ENCODE peak calls at places on chromosomes 6 and 20, in six cellular contexts. One of them, this sample, is unnamed.
A peak's percentile ranks its signal among the peaks of the same experiment; 100 is the strongest.

GRCh38 chr20:63735859-63736718 is at the start of gene LIME1:
- DNase-seq in MCF 10A: no peak
- DNase-seq in activated B cell treated with CpG ODN at 0.5 μM for 24 hours: peak; percentile 52
- DNase-seq in A549: no peak
- DNase-seq in IMR-90: no peak
- DNase-seq in progenitor cell of endocrine pancreas: no peak
- DNase-seq in this sample: no peak

GRCh38 chr6:144307880-144308279 is 22.7 kb downstream of the UTRN start:
- DNase-seq in MCF 10A: no peak
- DNase-seq in IMR-90: no peak
- DNase-seq in activated B cell treated with CpG ODN at 0.5 μM for 24 hours: no peak
- DNase-seq in progenitor cell of endocrine pancreas: no peak
- DNase-seq in A549: no peak
- DNase-seq in this sample: no peak

GRCh38 chr6:137749595-137750215 is 117.4 kb upstream of the TNFAIP3 start:
- DNase-seq in MCF 10A: no peak
- DNase-seq in IMR-90: peak; percentile 21
- DNase-seq in activated B cell treated with CpG ODN at 0.5 μM for 24 hours: no peak
- DNase-seq in progenitor cell of endocrine pancreas: no peak
- DNase-seq in A549: no peak
- DNase-seq in this sample: no peak

GRCh38 chr6:31381666-31382065 is 21.7 kb upstream of the MICA start:
- DNase-seq in A549: no peak
- DNase-seq in activated B cell treated with CpG ODN at 0.5 μM for 24 hours: no peak
- DNase-seq in IMR-90: no peak
- DNase-seq in MCF 10A: no peak
- DNase-seq in progenitor cell of endocrine pancreas: no peak
- DNase-seq in this sample: no peak

GRCh38 chr6:84641076-84641475 is 123.3 kb downstream of the TBX18 start:
- DNase-seq in IMR-90: peak; percentile 18
- DNase-seq in progenitor cell of endocrine pancreas: no peak
- DNase-seq in MCF 10A: no peak
- DNase-seq in activated B cell treated with CpG ODN at 0.5 μM for 24 hours: no peak
- DNase-seq in A549: no peak
- DNase-seq in this sample: no peak

GRCh38 chr20:47154089-47154488 is 202.4 kb downstream of the ZMYND8 start:
- DNase-seq in progenitor cell of endocrine pancreas: no peak
- DNase-seq in activated B cell treated with CpG ODN at 0.5 μM for 24 hours: no peak
- DNase-seq in MCF 10A: no peak
- DNase-seq in IMR-90: no peak
- DNase-seq in A549: no peak
- DNase-seq in this sample: no peak

GRCh38 chr6:7137335-7138106 is 29.8 kb downstream of the RREB1 start:
- DNase-seq in progenitor cell of endocrine pancreas: no peak
- DNase-seq in A549: peak; percentile 40
- DNase-seq in activated B cell treated with CpG ODN at 0.5 μM for 24 hours: no peak
- DNase-seq in IMR-90: peak; percentile 77
- DNase-seq in MCF 10A: peak; percentile 61
- DNase-seq in this sample: no peak

GRCh38 chr20:54048489-54048888 is 21.9 kb downstream of the BCAS1 start:
- DNase-seq in progenitor cell of endocrine pancreas: no peak
- DNase-seq in IMR-90: no peak
- DNase-seq in activated B cell treated with CpG ODN at 0.5 μM for 24 hours: no peak
- DNase-seq in A549: no peak
- DNase-seq in MCF 10A: no peak
- DNase-seq in this sample: no peak

GRCh38 chr6:27795697-27796494 is 116.3 kb downstream of the OR2B2 start:
- DNase-seq in MCF 10A: peak; percentile 91
- DNase-seq in IMR-90: peak; percentile 89
- DNase-seq in A549: peak; percentile 86
- DNase-seq in activated B cell treated with CpG ODN at 0.5 μM for 24 hours: no peak
- DNase-seq in progenitor cell of endocrine pancreas: peak; percentile 56
- DNase-seq in this sample: no peak

GRCh38 chr6:136290406-136291010 is 862 bp upstream of the BCLAF1 start:
- DNase-seq in progenitor cell of endocrine pancreas: no peak
- DNase-seq in activated B cell treated with CpG ODN at 0.5 μM for 24 hours: peak; percentile 57
- DNase-seq in IMR-90: peak; percentile 85
- DNase-seq in A549: peak; percentile 72
- DNase-seq in MCF 10A: peak; percentile 82
- DNase-seq in this sample: no peak

GRCh38 chr6:56946368-56946767 is 8.5 kb upstream of the BEND6 start:
- DNase-seq in progenitor cell of endocrine pancreas: no peak
- DNase-seq in IMR-90: peak; percentile 71
- DNase-seq in A549: no peak
- DNase-seq in activated B cell treated with CpG ODN at 0.5 μM for 24 hours: no peak
- DNase-seq in MCF 10A: no peak
- DNase-seq in this sample: no peak

GRCh38 chr20:57787969-57788781 is 78.4 kb upstream of the PMEPA1 start:
- DNase-seq in progenitor cell of endocrine pancreas: no peak
- DNase-seq in MCF 10A: no peak
- DNase-seq in A549: no peak
- DNase-seq in IMR-90: no peak
- DNase-seq in activated B cell treated with CpG ODN at 0.5 μM for 24 hours: no peak
- DNase-seq in this sample: no peak

GRCh38 chr20:52031206-52031573 is 160.4 kb downstream of the ZFP64 start:
- DNase-seq in progenitor cell of endocrine pancreas: no peak
- DNase-seq in A549: no peak
- DNase-seq in MCF 10A: no peak
- DNase-seq in activated B cell treated with CpG ODN at 0.5 μM for 24 hours: no peak
- DNase-seq in IMR-90: peak; percentile 69
- DNase-seq in this sample: no peak

GRCh38 chr6:81819767-81820166 is 67.3 kb upstream of the TENT5A start:
- DNase-seq in activated B cell treated with CpG ODN at 0.5 μM for 24 hours: no peak
- DNase-seq in A549: no peak
- DNase-seq in MCF 10A: no peak
- DNase-seq in progenitor cell of endocrine pancreas: no peak
- DNase-seq in IMR-90: no peak
- DNase-seq in this sample: no peak

GRCh38 chr20:23118144-23118543 is 32.0 kb upstream of the CD93 start:
- DNase-seq in activated B cell treated with CpG ODN at 0.5 μM for 24 hours: no peak
- DNase-seq in A549: no peak
- DNase-seq in IMR-90: no peak
- DNase-seq in MCF 10A: no peak
- DNase-seq in progenitor cell of endocrine pancreas: no peak
- DNase-seq in this sample: no peak

GRCh38 chr20:23289249-23289648 is 61.3 kb upstream of the NXT1 start:
- DNase-seq in MCF 10A: no peak
- DNase-seq in IMR-90: no peak
- DNase-seq in progenitor cell of endocrine pancreas: no peak
- DNase-seq in activated B cell treated with CpG ODN at 0.5 μM for 24 hours: no peak
- DNase-seq in A549: no peak
- DNase-seq in this sample: no peak

GRCh38 chr6:1771324-1771723 is 161.6 kb downstream of the FOXC1 start:
- DNase-seq in progenitor cell of endocrine pancreas: no peak
- DNase-seq in MCF 10A: peak; percentile 78
- DNase-seq in A549: no peak
- DNase-seq in IMR-90: peak; percentile 44
- DNase-seq in activated B cell treated with CpG ODN at 0.5 μM for 24 hours: no peak
- DNase-seq in this sample: no peak

GRCh38 chr6:153613719-153614455 is 425.2 kb upstream of the OPRM1 start:
- DNase-seq in IMR-90: no peak
- DNase-seq in activated B cell treated with CpG ODN at 0.5 μM for 24 hours: no peak
- DNase-seq in MCF 10A: no peak
- DNase-seq in A549: no peak
- DNase-seq in progenitor cell of endocrine pancreas: no peak
- DNase-seq in this sample: no peak

GRCh38 chr20:51059862-51060261 is 37.0 kb upstream of the KCNG1 start:
- DNase-seq in IMR-90: peak; percentile 20
- DNase-seq in MCF 10A: no peak
- DNase-seq in progenitor cell of endocrine pancreas: no peak
- DNase-seq in A549: no peak
- DNase-seq in activated B cell treated with CpG ODN at 0.5 μM for 24 hours: no peak
- DNase-seq in this sample: no peak

GRCh38 chr6:52221302-52221701 is 23.0 kb downstream of the IL17F start:
- DNase-seq in activated B cell treated with CpG ODN at 0.5 μM for 24 hours: no peak
- DNase-seq in MCF 10A: no peak
- DNase-seq in progenitor cell of endocrine pancreas: no peak
- DNase-seq in IMR-90: no peak
- DNase-seq in A549: no peak
- DNase-seq in this sample: no peak

GRCh38 chr6:81753709-81754678 is 1.5 kb upstream of the TENT5A start:
- DNase-seq in progenitor cell of endocrine pancreas: peak; percentile 61
- DNase-seq in activated B cell treated with CpG ODN at 0.5 μM for 24 hours: peak; percentile 74
- DNase-seq in IMR-90: peak; percentile 59
- DNase-seq in A549: peak; percentile 51
- DNase-seq in MCF 10A: peak; percentile 50
- DNase-seq in this sample: peak; percentile 79

GRCh38 chr20:51660741-51661608 is 107.2 kb downstream of the ATP9A start:
- DNase-seq in progenitor cell of endocrine pancreas: no peak
- DNase-seq in MCF 10A: peak; percentile 23
- DNase-seq in A549: peak; percentile 31
- DNase-seq in activated B cell treated with CpG ODN at 0.5 μM for 24 hours: no peak
- DNase-seq in IMR-90: peak; percentile 93
- DNase-seq in this sample: no peak

GRCh38 chr6:34235605-34236422 is 859 bp upstream of the HMGA1 start:
- DNase-seq in MCF 10A: peak; percentile 71
- DNase-seq in IMR-90: peak; percentile 92
- DNase-seq in progenitor cell of endocrine pancreas: peak; percentile 83
- DNase-seq in A549: peak; percentile 75
- DNase-seq in activated B cell treated with CpG ODN at 0.5 μM for 24 hours: peak; percentile 58
- DNase-seq in this sample: no peak

GRCh38 chr6:165819394-165819793 is 156.4 kb upstream of the PDE10A start:
- DNase-seq in MCF 10A: no peak
- DNase-seq in A549: no peak
- DNase-seq in progenitor cell of endocrine pancreas: no peak
- DNase-seq in activated B cell treated with CpG ODN at 0.5 μM for 24 hours: no peak
- DNase-seq in IMR-90: no peak
- DNase-seq in this sample: no peak

GRCh38 chr20:23270427-23270911 is 80.1 kb upstream of the NXT1 start:
- DNase-seq in MCF 10A: no peak
- DNase-seq in progenitor cell of endocrine pancreas: no peak
- DNase-seq in A549: peak; percentile 33
- DNase-seq in IMR-90: peak; percentile 90
- DNase-seq in activated B cell treated with CpG ODN at 0.5 μM for 24 hours: no peak
- DNase-seq in this sample: no peak

GRCh38 chr6:165573671-165574070 is 89.4 kb downstream of the PDE10A start:
- DNase-seq in IMR-90: peak; percentile 92
- DNase-seq in MCF 10A: peak; percentile 65
- DNase-seq in activated B cell treated with CpG ODN at 0.5 μM for 24 hours: no peak
- DNase-seq in A549: peak; percentile 84
- DNase-seq in progenitor cell of endocrine pancreas: no peak
- DNase-seq in this sample: no peak

GRCh38 chr20:47878601-47879004 is 93.3 kb upstream of the SULF2 start:
- DNase-seq in MCF 10A: no peak
- DNase-seq in progenitor cell of endocrine pancreas: no peak
- DNase-seq in A549: no peak
- DNase-seq in IMR-90: no peak
- DNase-seq in activated B cell treated with CpG ODN at 0.5 μM for 24 hours: no peak
- DNase-seq in this sample: no peak

DNA sequence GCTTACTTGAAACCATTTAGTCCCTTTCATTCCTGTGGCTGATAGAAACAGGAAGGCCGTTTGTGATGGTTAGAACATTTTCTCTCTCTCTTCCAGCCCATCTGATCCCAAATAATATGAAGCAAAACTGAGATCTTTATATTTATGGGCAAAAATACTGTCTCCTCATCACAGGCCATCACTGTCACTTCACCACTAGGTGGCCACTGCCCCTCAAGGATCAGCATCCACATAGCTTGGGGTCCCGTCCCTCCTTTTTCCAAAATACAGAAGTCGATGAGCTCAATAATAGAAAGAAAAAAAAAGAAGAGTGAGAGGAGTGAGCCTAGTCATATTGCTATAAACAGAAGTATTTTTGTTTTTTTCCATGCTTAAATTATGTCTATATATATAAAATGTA is 46.4 kb upstream of the LAMP5 start:
- DNase-seq in MCF 10A: no peak
- DNase-seq in activated B cell treated with CpG ODN at 0.5 μM for 24 hours: no peak
- DNase-seq in A549: peak; percentile 17
- DNase-seq in progenitor cell of endocrine pancreas: no peak
- DNase-seq in IMR-90: no peak
- DNase-seq in this sample: no peak
- TF ChIP-seq CTCF in MCF 10A: no peak
- TF ChIP-seq CTCF in activated B cell treated with CpG ODN at 0.5 μM for 24 hours: no peak
- TF ChIP-seq CTCF in A549: peak; percentile 61
- TF ChIP-seq CTCF in progenitor cell of endocrine pancreas: peak; percentile 62
- TF ChIP-seq CTCF in IMR-90: peak; percentile 22
- TF ChIP-seq CTCF in this sample: peak; percentile 80

DNA sequence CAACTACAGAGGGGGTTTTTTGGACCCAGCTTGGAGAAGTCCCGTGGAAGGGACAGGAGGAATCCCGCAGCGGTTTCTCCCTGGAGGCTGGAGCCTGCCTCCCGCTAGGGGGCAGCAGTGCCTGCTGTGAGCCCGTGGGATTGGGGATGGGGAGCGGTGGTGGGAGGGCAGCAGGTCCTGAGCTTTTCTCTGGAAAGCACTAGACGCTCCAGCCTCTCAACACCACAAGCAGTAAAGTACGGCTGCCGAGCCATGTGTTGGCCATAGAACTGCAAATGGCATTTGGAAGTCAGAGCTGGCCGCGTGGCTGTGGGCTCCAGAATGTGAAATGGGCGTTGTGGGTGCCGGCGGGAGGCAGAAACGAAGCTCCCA is 47.8 kb downstream of the GMPR start:
- DNase-seq in progenitor cell of endocrine pancreas: peak; percentile 61
- DNase-seq in A549: peak; percentile 39
- DNase-seq in IMR-90: peak; percentile 38
- DNase-seq in MCF 10A: peak; percentile 30
- DNase-seq in activated B cell treated with CpG ODN at 0.5 μM for 24 hours: no peak
- DNase-seq in this sample: no peak
- TF ChIP-seq CTCF in progenitor cell of endocrine pancreas: peak; percentile 86
- TF ChIP-seq CTCF in A549: peak; percentile 68
- TF ChIP-seq CTCF in IMR-90: peak; percentile 80
- TF ChIP-seq CTCF in MCF 10A: peak; percentile 30
- TF ChIP-seq CTCF in activated B cell treated with CpG ODN at 0.5 μM for 24 hours: no peak
- TF ChIP-seq CTCF in this sample: peak; percentile 84

DNA sequence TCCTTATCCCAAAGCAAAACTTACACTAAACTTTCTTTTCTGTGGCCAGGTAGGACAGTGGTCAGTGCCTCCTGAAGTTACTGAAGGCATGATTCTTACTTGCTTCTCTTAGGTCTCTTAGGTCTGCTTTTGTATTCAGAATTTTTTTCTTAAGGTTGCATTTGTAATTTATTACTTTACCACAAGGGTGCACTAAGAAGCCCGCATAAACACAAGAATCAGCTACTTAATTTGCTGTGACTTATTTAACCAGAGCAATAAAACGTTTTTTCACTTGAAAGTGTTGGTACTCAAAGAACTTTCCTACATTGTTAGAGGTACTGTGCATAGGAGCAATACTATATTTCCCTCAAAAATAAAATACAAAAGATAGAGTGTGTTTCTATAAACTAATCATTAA is 75.4 kb upstream of the LAMA2 start:
- DNase-seq in IMR-90: peak; percentile 60
- DNase-seq in A549: peak; percentile 21
- DNase-seq in MCF 10A: peak; percentile 37
- DNase-seq in activated B cell treated with CpG ODN at 0.5 μM for 24 hours: no peak
- DNase-seq in progenitor cell of endocrine pancreas: no peak
- DNase-seq in this sample: no peak
- TF ChIP-seq CTCF in IMR-90: peak; percentile 61
- TF ChIP-seq CTCF in A549: peak; percentile 32
- TF ChIP-seq CTCF in MCF 10A: peak; percentile 49
- TF ChIP-seq CTCF in activated B cell treated with CpG ODN at 0.5 μM for 24 hours: no peak
- TF ChIP-seq CTCF in progenitor cell of endocrine pancreas: peak; percentile 57
- TF ChIP-seq CTCF in this sample: peak; percentile 72

DNA sequence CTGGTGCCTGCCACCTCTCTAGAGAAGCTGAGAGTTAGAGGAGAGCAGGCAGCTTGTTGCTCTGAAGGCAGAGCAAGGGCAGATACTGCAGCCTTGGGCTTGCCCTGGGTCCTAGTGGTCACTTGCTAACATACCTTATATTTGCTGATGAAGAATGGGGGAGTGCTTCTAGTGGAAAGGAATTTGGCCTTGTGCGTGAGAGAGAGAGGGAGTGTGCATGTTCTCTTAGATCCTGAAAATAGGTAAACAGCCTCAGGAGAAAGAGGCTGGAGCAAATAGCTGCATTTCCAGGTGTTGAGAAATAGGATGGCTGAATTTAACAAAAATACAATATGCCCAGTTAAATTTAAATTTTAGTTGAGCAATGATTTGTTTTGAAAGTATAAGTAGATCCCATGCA is 724.5 kb upstream of the FLRT3 start:
- DNase-seq in progenitor cell of endocrine pancreas: no peak
- DNase-seq in A549: peak; percentile 34
- DNase-seq in IMR-90: no peak
- DNase-seq in activated B cell treated with CpG ODN at 0.5 μM for 24 hours: no peak
- DNase-seq in MCF 10A: peak; percentile 76
- DNase-seq in this sample: no peak
- TF ChIP-seq CTCF in progenitor cell of endocrine pancreas: no peak
- TF ChIP-seq CTCF in A549: no peak
- TF ChIP-seq CTCF in IMR-90: no peak
- TF ChIP-seq CTCF in activated B cell treated with CpG ODN at 0.5 μM for 24 hours: no peak
- TF ChIP-seq CTCF in MCF 10A: no peak
- TF ChIP-seq CTCF in this sample: no peak

This sample was measured in type B pancreatic cell.